ENCODE peak calls at places on chromosomes 6 and 20, in eight cellular contexts. X, B, Y, K, F, S, O and A are unnamed samples.

GRCh38 chr6:87705070-87705691 is 3.1 kb upstream of the AKIRIN2 start:
- DNase-seq in O (no peak), X (no peak), F (no peak), K (peak; percentile 26), S (no peak), Y (peak; percentile 16), B (peak; percentile 18), A (no peak)

GRCh38 chr6:44049989-44050871 is 77.0 kb downstream of the MRPL14 start:
- DNase-seq in F (no peak), S (no peak), X (no peak), Y (no peak), O (no peak), B (peak; percentile 84), K (no peak), A (peak; percentile 9)

GRCh38 chr20:54263266-54263665 is 55.4 kb downstream of the PFDN4 start:
- DNase-seq in K (no peak), Y (no peak), X (no peak), O (no peak), F (no peak), S (no peak), B (no peak), A (no peak)

GRCh38 chr6:14121936-14122344 is 4.4 kb downstream of the CD83 start:
- DNase-seq in Y (no peak), S (no peak), B (no peak), X (no peak), F (no peak), K (peak; percentile 18), O (no peak), A (no peak)

GRCh38 chr6:157220485-157220884 is 102.8 kb downstream of the TMEM242 start:
- DNase-seq in F (no peak), S (no peak), K (no peak), X (no peak), Y (no peak), B (no peak), O (no peak), A (no peak)

GRCh38 chr6:33452496-33452895 is 1.9 kb upstream of the ZBTB9 start:
- DNase-seq in Y (no peak), F (no peak), B (no peak), S (no peak), O (no peak), K (no peak), X (no peak), A (no peak)

GRCh38 chr20:63520939-63521601 is 505 bp downstream of the PPDPF start:
- DNase-seq in B (peak; percentile 62), X (peak; percentile 62), S (peak; percentile 60), O (no peak), K (peak; percentile 64), Y (peak; percentile 59), F (no peak), A (peak; percentile 77)

GRCh38 chr6:20708367-20709124 is 174.3 kb downstream of the CDKAL1 start:
- DNase-seq in X (peak; percentile 51), O (no peak), F (peak; percentile 88), Y (no peak), K (peak; percentile 3), S (no peak), B (peak; percentile 67), A (no peak)

GRCh38 chr20:34982270-34983088 is 26.8 kb downstream of the MYH7B start:
- DNase-seq in S (no peak), B (no peak), F (no peak), X (no peak), Y (no peak), K (no peak), O (no peak), A (peak; percentile 14)

GRCh38 chr20:49813305-49813974 is 812 bp downstream of the SLC9A8 start:
- DNase-seq in O (no peak), K (no peak), F (no peak), Y (peak; percentile 10), X (no peak), B (no peak), S (no peak), A (no peak)

GRCh38 chr6:10643214-10643641 is 51.2 kb downstream of the C6orf52 start:
- DNase-seq in K (no peak), B (no peak), O (no peak), X (no peak), Y (no peak), F (no peak), S (no peak), A (no peak)

GRCh38 chr20:33859157-33859695 is 48.1 kb downstream of the CHMP4B start:
- DNase-seq in S (peak; percentile 44), O (no peak), X (peak; percentile 21), B (no peak), K (no peak), Y (no peak), F (no peak), A (no peak)

GRCh38 chr6:15269619-15270018 is 23.8 kb downstream of the JARID2 start:
- DNase-seq in O (no peak), F (no peak), B (no peak), K (no peak), X (no peak), Y (no peak), S (no peak), A (no peak)

GRCh38 chr6:77026341-77026740 is 436.9 kb downstream of the HTR1B start:
- DNase-seq in K (no peak), B (no peak), X (no peak), F (no peak), O (no peak), S (no peak), Y (no peak), A (no peak)

GRCh38 chr6:151917531-151918329 is 110.2 kb downstream of the ESR1 start:
- DNase-seq in X (no peak), F (no peak), S (no peak), O (no peak), B (no peak), K (no peak), Y (no peak), A (no peak)

GRCh38 chr6:313917-314316 is 21.6 kb downstream of the DUSP22 start:
- DNase-seq in O (no peak), Y (no peak), X (no peak), B (no peak), K (no peak), F (no peak), S (no peak), A (no peak)

GRCh38 chr6:22880686-22881433 is 311.5 kb downstream of the HDGFL1 start:
- DNase-seq in X (no peak), K (no peak), O (no peak), B (peak; percentile 97), F (peak; percentile 97), S (no peak), Y (no peak), A (no peak)

GRCh38 chr6:110332281-110332680 is 25.9 kb downstream of the METTL24 start:
- DNase-seq in O (no peak), F (no peak), Y (no peak), K (no peak), S (no peak), X (no peak), B (no peak), A (no peak)

GRCh38 chr6:14837435-14837834 is 408.4 kb upstream of the JARID2 start:
- DNase-seq in S (no peak), X (no peak), F (no peak), K (no peak), B (no peak), Y (no peak), O (no peak), A (no peak)

GRCh38 chr6:143159001-143159400 is 98.3 kb downstream of the AIG1 start:
- DNase-seq in F (no peak), O (no peak), S (no peak), X (no peak), B (no peak), K (no peak), Y (no peak), A (no peak)

GRCh38 chr6:56891754-56892153 is 63.2 kb upstream of the BEND6 start:
- DNase-seq in S (no peak), F (no peak), K (no peak), B (no peak), X (no peak), Y (no peak), O (no peak), A (no peak)

GRCh38 chr6:100657678-100658330 is 193.1 kb upstream of the SIM1 start:
- DNase-seq in X (no peak), B (peak; percentile 14), K (no peak), Y (no peak), F (no peak), O (no peak), S (no peak), A (no peak)

GRCh38 chr20:19658137-19658536 is 99.9 kb upstream of the RIN2 start:
- DNase-seq in B (no peak), K (no peak), O (no peak), Y (no peak), F (no peak), X (no peak), S (no peak), A (no peak)